ENCODE peak calls at places on chromosomes 12 and 14, in four cellular contexts. One of them, this sample, is unnamed.

GRCh38 chr12:29505078-29505477 is 7.6 kb upstream of the OVCH1 start:
- DNase-seq in HepG2: no peak
- DNase-seq in A549: no peak
- DNase-seq in endothelial cell of umbilical vein: no peak
- DNase-seq in this sample: no peak

GRCh38 chr12:47124451-47124850 is 44.7 kb upstream of the AMIGO2 start:
- DNase-seq in HepG2: no peak
- DNase-seq in A549: no peak
- DNase-seq in endothelial cell of umbilical vein: no peak
- DNase-seq in this sample: no peak

GRCh38 chr14:58637040-58637390 is 747 bp upstream of the DACT1 start:
- DNase-seq in HepG2: no peak
- DNase-seq in A549: peak; percentile 50
- DNase-seq in endothelial cell of umbilical vein: no peak
- DNase-seq in this sample: peak; percentile 29

GRCh38 chr14:102764220-102764671 is 13.0 kb upstream of the TRAF3 start:
- DNase-seq in HepG2: no peak
- DNase-seq in A549: no peak
- DNase-seq in endothelial cell of umbilical vein: no peak
- DNase-seq in this sample: no peak

GRCh38 chr12:78403681-78404080 is 460.9 kb upstream of the SYT1 start:
- DNase-seq in HepG2: no peak
- DNase-seq in A549: no peak
- DNase-seq in endothelial cell of umbilical vein: no peak
- DNase-seq in this sample: no peak

GRCh38 chr14:91570021-91570420 is 59.9 kb upstream of the PPP4R3A start:
- DNase-seq in HepG2: no peak
- DNase-seq in A549: no peak
- DNase-seq in endothelial cell of umbilical vein: no peak
- DNase-seq in this sample: no peak

GRCh38 chr14:103854822-103855733 is 7.7 kb upstream of the PPP1R13B start:
- DNase-seq in HepG2: peak; percentile 55
- DNase-seq in A549: no peak
- DNase-seq in endothelial cell of umbilical vein: peak; percentile 55
- DNase-seq in this sample: no peak

GRCh38 chr14:94304243-94304642 is 11.2 kb upstream of the SERPINA10 start:
- DNase-seq in HepG2: no peak
- DNase-seq in A549: no peak
- DNase-seq in endothelial cell of umbilical vein: no peak
- DNase-seq in this sample: no peak

GRCh38 chr12:92551853-92552397 is 150.9 kb upstream of the PLEKHG7 start:
- DNase-seq in HepG2: no peak
- DNase-seq in A549: peak; percentile 55
- DNase-seq in endothelial cell of umbilical vein: no peak
- DNase-seq in this sample: peak; percentile 46

GRCh38 chr12:32083489-32083888 is 23.2 kb upstream of the BICD1 start:
- DNase-seq in HepG2: no peak
- DNase-seq in A549: no peak
- DNase-seq in endothelial cell of umbilical vein: no peak
- DNase-seq in this sample: no peak

GRCh38 chr14:63727736-63728728 is at the start of gene SGPP1:
- DNase-seq in HepG2: peak; percentile 65
- DNase-seq in A549: peak; percentile 85
- DNase-seq in endothelial cell of umbilical vein: peak; percentile 71
- DNase-seq in this sample: peak; percentile 38

GRCh38 chr12:132024758-132025157 is 75.0 kb downstream of the EP400 start:
- DNase-seq in HepG2: no peak
- DNase-seq in A549: no peak
- DNase-seq in endothelial cell of umbilical vein: no peak
- DNase-seq in this sample: peak; percentile 88

GRCh38 chr12:107109726-107110518 is 16.6 kb upstream of the CRY1 start:
- DNase-seq in HepG2: no peak
- DNase-seq in A549: no peak
- DNase-seq in endothelial cell of umbilical vein: no peak
- DNase-seq in this sample: no peak

GRCh38 chr12:113208041-113208934 is 13.0 kb upstream of the TPCN1 start:
- DNase-seq in HepG2: no peak
- DNase-seq in A549: no peak
- DNase-seq in endothelial cell of umbilical vein: no peak
- DNase-seq in this sample: peak; percentile 100

GRCh38 chr12:93571854-93572711 is at the start of gene SOCS2:
- DNase-seq in HepG2: no peak
- DNase-seq in A549: no peak
- DNase-seq in endothelial cell of umbilical vein: peak; percentile 8
- DNase-seq in this sample: no peak

GRCh38 chr12:104180389-104180788 is 35.2 kb upstream of the TXNRD1 start:
- DNase-seq in HepG2: no peak
- DNase-seq in A549: peak; percentile 85
- DNase-seq in endothelial cell of umbilical vein: no peak
- DNase-seq in this sample: no peak

DNA sequence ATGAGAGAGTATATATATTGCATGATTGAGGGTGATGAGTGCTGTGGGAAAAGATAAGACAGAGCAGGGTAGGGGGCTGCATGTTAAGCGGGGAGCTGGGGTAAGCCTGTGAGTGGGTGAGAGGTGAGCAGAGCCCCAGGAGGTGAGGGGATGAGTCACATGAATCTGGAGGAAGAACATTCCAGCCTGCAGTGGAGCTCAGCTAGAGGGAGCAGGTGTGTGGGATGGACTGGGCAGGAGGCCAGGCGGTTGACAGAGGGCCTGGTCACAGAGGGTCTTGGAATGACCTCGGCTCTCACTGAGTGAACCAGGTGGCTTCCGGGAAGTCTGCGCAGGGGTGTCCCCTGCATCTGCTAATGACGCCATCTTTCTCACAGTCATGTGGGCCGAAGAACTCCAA is 44.4 kb downstream of the GIT2 start:
- DNase-seq in HepG2: no peak
- DNase-seq in A549: no peak
- DNase-seq in endothelial cell of umbilical vein: no peak
- DNase-seq in this sample: no peak
- H3K4me3 ChIP-seq in HepG2: no peak overlapping the region
- H3K4me3 ChIP-seq in A549: no peak overlapping the region
- H3K4me3 ChIP-seq in endothelial cell of umbilical vein: no peak overlapping the region
- H3K4me3 ChIP-seq in this sample: no peak overlapping the region

DNA sequence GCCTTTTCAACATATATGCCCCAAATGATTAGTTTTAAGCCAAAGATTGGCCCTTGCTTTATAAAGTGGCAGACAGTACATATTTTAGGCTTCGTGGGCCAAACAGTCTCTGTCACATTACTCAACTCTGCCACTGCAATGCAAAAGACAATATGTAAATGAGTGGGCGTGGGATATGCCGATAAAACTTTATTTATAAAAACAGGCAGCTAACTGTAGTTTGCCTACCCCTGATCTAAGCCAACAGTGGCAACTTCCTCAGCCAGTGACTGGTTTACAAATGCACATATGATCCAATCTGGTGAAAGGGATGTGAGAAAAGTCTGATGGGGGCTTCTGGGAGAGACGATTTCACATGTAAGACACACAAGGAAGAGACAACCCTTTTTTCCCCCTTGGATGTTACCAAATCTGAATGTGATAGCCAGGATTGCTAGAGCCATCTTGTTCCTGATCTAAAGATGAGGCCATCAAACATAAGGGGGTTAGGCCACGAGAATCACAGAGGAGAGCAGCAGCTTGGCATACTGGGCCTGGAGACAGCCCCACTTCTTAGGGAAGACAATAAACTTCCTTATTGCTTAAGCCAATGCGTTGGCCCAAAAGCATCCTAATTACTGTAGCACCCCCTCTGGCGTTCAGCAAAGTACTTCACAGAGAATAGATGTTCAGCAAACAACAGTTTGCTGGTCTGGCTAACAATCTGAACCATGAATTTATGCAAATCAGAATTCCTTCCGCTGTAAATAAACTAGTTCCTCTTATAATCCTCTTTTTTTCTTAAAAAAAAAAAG is 75.2 kb upstream of the TMCC3 start:
- DNase-seq in HepG2: peak; percentile 23
- DNase-seq in A549: peak; percentile 66
- DNase-seq in endothelial cell of umbilical vein: peak; percentile 71
- DNase-seq in this sample: peak; percentile 39
- TF ChIP-seq MYC in HepG2: no peak
- TF ChIP-seq MYC in A549: no peak
- TF ChIP-seq MYC in endothelial cell of umbilical vein: no peak
- TF ChIP-seq MYC in this sample: no peak

DNA sequence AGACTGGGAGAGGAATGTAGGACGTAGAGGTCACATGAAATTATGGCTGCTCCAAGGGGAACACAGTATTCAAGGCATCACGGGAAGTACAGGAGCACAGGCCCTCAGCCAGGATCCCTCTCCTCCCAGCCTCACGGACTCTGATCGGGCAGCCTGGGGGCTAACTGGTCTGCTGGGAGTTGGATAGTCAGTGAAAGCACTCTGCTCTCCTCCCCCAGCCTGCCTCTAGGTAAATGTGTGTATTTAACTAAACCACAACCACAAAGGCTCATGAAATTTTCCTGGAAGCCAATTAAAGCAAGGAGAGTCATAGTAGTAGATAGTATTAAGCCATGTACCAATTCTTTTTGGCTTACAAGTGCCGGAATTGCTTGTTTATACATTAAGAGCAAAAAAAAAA is 254.3 kb downstream of the MSRB3 start:
- DNase-seq in HepG2: peak; percentile 13
- DNase-seq in A549: no peak
- DNase-seq in endothelial cell of umbilical vein: peak; percentile 17
- DNase-seq in this sample: peak; percentile 37
- TF ChIP-seq MAX in HepG2: no peak
- TF ChIP-seq MAX in A549: no peak
- TF ChIP-seq MAX in endothelial cell of umbilical vein: no peak
- TF ChIP-seq MAX in this sample: no peak

GRCh38 chr12:15687583-15687982 is 101.6 kb downstream of the EPS8 start:
- DNase-seq in HepG2: no peak
- DNase-seq in A549: no peak
- DNase-seq in endothelial cell of umbilical vein: no peak
- DNase-seq in this sample: no peak

GRCh38 chr12:15688838-15689237 is 100.3 kb downstream of the EPS8 start:
- DNase-seq in HepG2: no peak
- DNase-seq in A549: no peak
- DNase-seq in endothelial cell of umbilical vein: no peak
- DNase-seq in this sample: peak; percentile 55

GRCh38 chr12:15690320-15690719 is 98.9 kb downstream of the EPS8 start:
- DNase-seq in HepG2: no peak
- DNase-seq in A549: no peak
- DNase-seq in endothelial cell of umbilical vein: peak; percentile 44
- DNase-seq in this sample: no peak

GRCh38 chr12:15689751-15690191 is 99.4 kb downstream of the EPS8 start:
- DNase-seq in HepG2: peak; percentile 6
- DNase-seq in A549: peak; percentile 39
- DNase-seq in endothelial cell of umbilical vein: no peak
- DNase-seq in this sample: no peak

GRCh38 chr12:15688202-15688736 is 100.9 kb downstream of the EPS8 start:
- DNase-seq in HepG2: no peak
- DNase-seq in A549: peak; percentile 76
- DNase-seq in endothelial cell of umbilical vein: no peak
- DNase-seq in this sample: peak; percentile 82
- H3K4me3 ChIP-seq in HepG2: no peak overlapping the region
- H3K4me3 ChIP-seq in A549: no peak overlapping the region
- H3K4me3 ChIP-seq in endothelial cell of umbilical vein: no peak overlapping the region
- H3K4me3 ChIP-seq in this sample: peak overlapping the region; percentile 51

DNA sequence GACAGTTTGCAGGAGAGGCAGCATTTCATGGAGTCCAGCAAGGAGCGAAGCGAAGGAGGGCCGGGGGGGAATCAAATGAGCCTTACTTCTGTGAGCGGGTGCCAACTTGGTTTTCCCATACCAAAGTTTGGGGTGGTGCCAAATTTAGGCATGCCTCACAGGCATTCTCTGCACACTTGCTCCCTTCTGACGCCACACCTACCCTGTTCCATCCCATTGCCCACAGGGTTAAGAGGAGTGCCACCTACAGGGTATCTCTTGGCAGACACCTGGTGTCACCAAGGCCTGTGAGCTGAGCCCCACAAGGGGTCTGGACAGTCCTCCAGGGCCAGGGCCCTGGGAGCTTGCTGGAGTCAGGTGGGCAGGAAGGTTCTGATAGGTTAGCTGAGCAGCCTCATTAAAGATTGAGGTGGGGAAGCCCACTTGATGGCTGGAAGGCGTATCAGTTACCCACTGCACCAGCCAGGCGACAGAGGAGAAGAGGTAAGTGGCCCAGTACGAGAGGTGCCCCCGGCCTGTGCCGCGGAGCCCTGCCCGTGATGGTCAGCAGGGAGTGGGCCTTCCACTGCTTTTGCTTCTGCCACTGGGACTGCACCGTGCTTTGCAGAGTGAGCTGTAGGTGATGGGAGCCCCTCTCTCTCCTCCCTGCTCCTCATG is 45.2 kb downstream of the DEGS2 start:
- DNase-seq in HepG2: no peak
- DNase-seq in A549: no peak
- DNase-seq in endothelial cell of umbilical vein: no peak
- DNase-seq in this sample: no peak
- TF ChIP-seq MYC in HepG2: no peak
- TF ChIP-seq MYC in A549: no peak
- TF ChIP-seq MYC in endothelial cell of umbilical vein: no peak
- TF ChIP-seq MYC in this sample: no peak

GRCh38 chr12:42161529-42161928 is 16.9 kb upstream of the GXYLT1 start:
- DNase-seq in HepG2: no peak
- DNase-seq in A549: no peak
- DNase-seq in endothelial cell of umbilical vein: no peak
- DNase-seq in this sample: no peak
- TF ChIP-seq MAX in HepG2: no peak
- TF ChIP-seq MAX in A549: no peak
- TF ChIP-seq MAX in endothelial cell of umbilical vein: no peak
- TF ChIP-seq MAX in this sample: no peak

GRCh38 chr14:68124885-68125731 is 305.5 kb downstream of the RAD51B start:
- DNase-seq in HepG2: peak; percentile 20
- DNase-seq in A549: peak; percentile 80
- DNase-seq in endothelial cell of umbilical vein: no peak
- DNase-seq in this sample: no peak
- H3K4me3 ChIP-seq in HepG2: no peak overlapping the region
- H3K4me3 ChIP-seq in A549: no peak overlapping the region
- H3K4me3 ChIP-seq in endothelial cell of umbilical vein: no peak overlapping the region
- H3K4me3 ChIP-seq in this sample: no peak overlapping the region

This sample was measured in NB4.